ENCODE peak calls at places on chromosomes 11 and 22, in four cellular contexts. Y, Z, S and F are unnamed samples.
A peak's percentile ranks its signal among the peaks of the same experiment; 100 is the strongest.

GRCh38 chr11:117525866-117526265 is 198.2 kb downstream of the CEP164 start:
- DNase-seq in S (no peak), Y (no peak), Z (no peak), F (no peak)

GRCh38 chr11:102589047-102589459 is 36.1 kb downstream of the MMP20 start:
- DNase-seq in S (no peak), Y (peak; percentile 78), Z (no peak), F (no peak)

GRCh38 chr22:22952531-22953295 is 65.1 kb downstream of the IGLL5 start:
- DNase-seq in Z (no peak), S (no peak), Y (no peak), F (no peak)

GRCh38 chr22:25360891-25361645 is 141.6 kb downstream of the CRYBB2 start:
- DNase-seq in S (no peak), Z (no peak), Y (no peak), F (no peak)

GRCh38 chr11:7353100-7353499 is 101.4 kb downstream of the SYT9 start:
- DNase-seq in Z (peak; percentile 21), S (peak; percentile 26), Y (peak; percentile 7), F (peak; percentile 56)

GRCh38 chr11:37812281-37812880 is 1214.3 kb upstream of the RAG2 start:
- DNase-seq in Y (no peak), S (no peak), Z (no peak), F (no peak)

GRCh38 chr11:1771273-1771672 is 7.5 kb upstream of the CTSD start:
- DNase-seq in S (no peak), Y (no peak), Z (no peak), F (no peak)

GRCh38 chr11:27938011-27938410 is 169.9 kb downstream of the KIF18A start:
- DNase-seq in S (no peak), Y (no peak), Z (no peak), F (no peak)

GRCh38 chr22:29203883-29204282 is 1.8 kb upstream of the EMID1 start:
- DNase-seq in S (no peak), Z (no peak), Y (no peak), F (no peak)

GRCh38 chr22:49263101-49263500 is 564.6 kb downstream of the BRD1 start:
- DNase-seq in S (no peak), Y (no peak), Z (no peak), F (no peak)

GRCh38 chr11:2783536-2784082 is 83.8 kb upstream of the KCNQ1OT1 start:
- DNase-seq in S (no peak), Z (no peak), Y (no peak), F (no peak)

GRCh38 chr22:22060200-22061084 is 77.9 kb upstream of the TOP3B start:
- DNase-seq in Y (no peak), S (peak; percentile 40), Z (peak; percentile 98), F (peak; percentile 36)

GRCh38 chr11:44729718-44730117 is 3.0 kb downstream of the TSPAN18 start:
- DNase-seq in Y (no peak), S (no peak), Z (no peak), F (no peak)

GRCh38 chr11:106281455-106282173 is 204.2 kb downstream of the AASDHPPT start:
- DNase-seq in Y (no peak), Z (no peak), S (no peak), F (no peak)

GRCh38 chr22:17102297-17102667 is 17.5 kb downstream of the IL17RA start:
- DNase-seq in Z (peak; percentile 49), Y (no peak), S (no peak), F (no peak)

GRCh38 chr22:38080847-38081635 is 2.9 kb downstream of the SLC16A8 start:
- DNase-seq in Z (no peak), Y (no peak), S (no peak), F (no peak)

GRCh38 chr11:130740819-130741218 is 175.5 kb downstream of the SNX19 start:
- DNase-seq in Y (no peak), S (no peak), Z (no peak), F (no peak)

GRCh38 chr22:29751139-29751538 is 15.7 kb downstream of the ZMAT5 start:
- DNase-seq in Z (no peak), Y (no peak), S (peak; percentile 45), F (no peak)

GRCh38 chr11:3193373-3194015 is 25.1 kb downstream of the MRGPRG start:
- DNase-seq in Z (no peak), Y (no peak), S (no peak), F (no peak)

GRCh38 chr22:35622132-35622913 is 5.2 kb upstream of the MB start:
- DNase-seq in S (no peak), Z (no peak), Y (no peak), F (no peak)

GRCh38 chr11:23840872-23841271 is 656.0 kb upstream of the LUZP2 start:
- DNase-seq in Y (no peak), Z (no peak), S (no peak), F (no peak)

GRCh38 chr22:46053563-46054090 is 76.7 kb upstream of the WNT7B start:
- DNase-seq in S (no peak), Z (no peak), Y (no peak), F (no peak)

GRCh38 chr11:68142028-68142412 is 20.8 kb upstream of the CHKA start:
- DNase-seq in Z (no peak), Y (no peak), S (no peak), F (no peak)

GRCh38 chr11:47412152-47412746 is 3.9 kb downstream of the SLC39A13 start:
- DNase-seq in S (no peak), Z (peak; percentile 56), Y (no peak), F (peak; percentile 44)

GRCh38 chr11:122317337-122317736 is 201.3 kb upstream of the BLID start:
- DNase-seq in S (no peak), Y (no peak), Z (no peak), F (no peak)

GRCh38 chr11:107490836-107491235 is 33.2 kb upstream of the CWF19L2 start:
- DNase-seq in Y (no peak), S (no peak), Z (no peak), F (no peak)

GRCh38 chr11:117915672-117916235 is 13.4 kb downstream of the TMPRSS13 start:
- DNase-seq in Z (no peak), S (no peak), Y (no peak), F (no peak)

GRCh38 chr11:94185387-94186084 is 56.9 kb downstream of the PANX1 start:
- DNase-seq in S (no peak), Z (no peak), Y (no peak), F (no peak)

GRCh38 chr11:67663515-67664212 is 10.8 kb downstream of the ALDH3B2 start:
- DNase-seq in Y (no peak), Z (peak; percentile 4), S (no peak), F (no peak)

GRCh38 chr11:120985718-120986569 is 38.0 kb upstream of the TBCEL start:
- DNase-seq in Y (no peak), Z (peak; percentile 21), S (peak; percentile 15), F (no peak)

GRCh38 chr11:128701086-128701485 is 7.2 kb downstream of the FLI1 start:
- DNase-seq in Z (no peak), S (no peak), Y (no peak), F (no peak)

GRCh38 chr22:36942561-36942960 is 29.1 kb downstream of the CSF2RB start:
- DNase-seq in Y (no peak), S (no peak), Z (no peak), F (no peak)

DNA sequence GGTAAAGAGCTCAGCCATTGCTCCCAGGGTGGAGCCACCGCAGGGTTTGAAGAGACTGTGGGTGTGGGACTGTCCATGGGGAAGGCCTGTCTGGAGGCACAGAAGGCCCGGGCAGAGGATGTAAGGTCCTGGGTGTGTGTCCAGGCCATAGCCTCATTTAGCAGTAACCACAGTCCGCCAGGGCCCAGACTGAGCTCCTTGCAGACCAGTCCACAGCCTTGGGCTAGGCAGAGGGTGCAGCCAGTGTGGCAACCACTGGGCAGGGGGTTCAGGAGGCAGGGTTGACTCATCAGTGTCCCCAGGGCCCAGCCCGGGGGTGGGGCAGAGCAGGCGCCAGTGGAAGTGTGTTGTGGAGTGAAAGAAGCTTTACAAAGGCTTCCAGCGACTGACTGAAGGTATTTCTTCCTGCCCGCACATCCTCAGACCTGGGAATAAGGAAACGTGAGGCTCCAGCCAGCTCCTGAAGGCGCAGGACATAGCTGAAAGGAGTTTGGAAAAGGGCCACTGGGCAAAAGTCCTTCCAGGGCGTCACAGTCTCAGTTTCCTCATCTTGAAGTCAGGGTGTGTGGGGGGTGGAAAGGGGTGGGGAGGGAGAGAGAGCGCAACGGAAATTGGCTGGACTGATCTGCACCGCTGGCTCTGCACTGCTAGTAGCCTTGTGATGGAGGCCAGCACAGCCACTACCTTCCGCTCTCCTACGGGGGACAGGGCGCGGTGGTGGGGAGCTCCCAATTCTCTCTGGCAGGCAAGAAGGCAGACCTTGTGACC is 27.8 kb upstream of the WNT11 start:
- DNase-seq in Z (peak; percentile 56), S (no peak), Y (peak; percentile 37), F (no peak)
- TF ChIP-seq ZNF274 in Z (no peak), S (no peak), Y (no peak), F (no peak)

GRCh38 chr22:33854724-33855123 is 65.6 kb downstream of the LARGE1 start:
- DNase-seq in S (no peak), Y (no peak), Z (no peak), F (no peak)

GRCh38 chr22:33851985-33852384 is 68.3 kb downstream of the LARGE1 start:
- DNase-seq in S (no peak), Y (no peak), Z (no peak), F (no peak)

GRCh38 chr22:33850724-33851123 is 69.6 kb downstream of the LARGE1 start:
- DNase-seq in S (no peak), Y (no peak), Z (no peak), F (no peak)

GRCh38 chr22:33851240-33851639 is 69.0 kb downstream of the LARGE1 start:
- DNase-seq in Y (no peak), S (no peak), Z (no peak), F (no peak)

GRCh38 chr22:33853200-33854097 is 66.8 kb downstream of the LARGE1 start:
- DNase-seq in Z (no peak), Y (peak; percentile 53), S (peak; percentile 19), F (no peak)
- H3K27me3 ChIP-seq in Z (no peaks in the 10 kb centered on the region), Y (no peaks in the 10 kb centered on the region), S (no peaks in the 10 kb centered on the region), F (no peaks in the 10 kb centered on the region)

GRCh38 chr11:19342036-19342435 is 101.3 kb upstream of the E2F8 start:
- DNase-seq in Y (no peak), Z (no peak), S (peak; percentile 41), F (no peak)
- TF ChIP-seq ZNF274 in Y (no peak), Z (no peak), S (no peak), F (no peak)

DNA sequence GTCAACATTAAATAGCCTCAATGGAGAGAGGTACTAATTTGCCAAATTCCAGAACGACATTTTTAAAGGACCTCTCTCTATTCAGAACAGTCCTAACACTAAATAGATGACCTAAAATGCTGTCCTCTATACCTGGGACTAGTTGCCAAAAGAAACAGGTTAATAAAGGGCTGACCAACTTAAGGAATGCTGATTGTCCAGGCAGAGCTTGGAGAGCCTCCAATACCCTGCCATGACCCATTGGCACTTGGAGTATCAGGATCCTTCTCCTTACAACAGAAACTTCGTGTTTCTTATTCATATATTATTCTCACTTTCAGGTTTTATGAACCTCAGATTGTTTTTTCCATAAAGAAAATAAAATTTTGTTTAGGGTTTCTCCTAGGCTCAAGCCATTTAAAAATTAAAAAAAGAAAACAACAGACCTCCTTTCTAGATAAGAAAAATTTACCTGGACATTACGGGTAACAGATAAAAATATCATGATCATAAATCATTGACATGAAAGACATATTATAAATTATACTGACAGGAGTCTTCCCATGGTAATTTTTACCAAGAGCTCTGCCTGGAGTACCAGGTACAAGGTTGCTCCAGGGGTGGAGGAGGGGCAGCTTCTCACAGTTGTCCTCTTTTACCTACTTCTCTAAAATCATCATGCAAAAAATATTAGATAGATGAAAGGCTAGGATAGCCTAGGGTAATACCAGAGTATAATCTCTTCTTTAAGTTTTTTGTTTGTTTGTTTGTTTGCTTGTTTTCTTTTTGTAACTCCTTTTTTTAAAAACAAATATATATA is 2.0 kb downstream of the LRRC4C start:
- DNase-seq in S (no peak), Z (no peak), Y (no peak), F (no peak)
- H3K27me3 ChIP-seq in S (no peaks in the 10 kb centered on the region), Z (no peaks in the 10 kb centered on the region), Y (no peaks in the 10 kb centered on the region), F (no peaks in the 10 kb centered on the region)